ENCODE peak calls at places on chromosomes 7 and 10, in nine cellular contexts. B is OCI-LY7, S is astrocyte, D is H9, H is foreskin keratinocyte, L is BE2C, K is Peyer's patch, Y is MM.1S, O is cardiac muscle cell. F is an unnamed sample.

GRCh38 chr10:133308431-133309110 is at the start of the genes TUBGCP2 and ZNF511:
- DNase-seq in K (peak), B (peak), H (no peak), Y (peak), L (peak), O (peak), S (peak), D (peak), F (peak)

GRCh38 chr10:34474060-34474376 is 341.1 kb downstream of the PARD3 start:
- DNase-seq in B (no peak), L (no peak), H (peak), Y (no peak), O (peak), K (no peak), D (no peak), S (peak), F (no peak)

GRCh38 chr7:43302211-43302711 is 189.8 kb downstream of the HECW1 start:
- DNase-seq in O (peak), B (no peak), H (peak), Y (no peak), D (peak), S (peak), K (no peak), L (no peak), F (no peak)

GRCh38 chr7:18580945-18581344 is 85.4 kb downstream of the HDAC9 start:
- DNase-seq in L (no peak), B (no peak), H (no peak), K (no peak), S (no peak), Y (no peak), D (no peak), O (no peak), F (no peak)

GRCh38 chr7:29265208-29265923 is 70.8 kb downstream of the CHN2 start:
- DNase-seq in K (no peak), Y (peak), O (peak), L (no peak), H (peak), S (peak), B (no peak), D (no peak), F (no peak)

GRCh38 chr10:72828294-72828693 is 65.2 kb upstream of the OIT3 start:
- DNase-seq in K (no peak), S (no peak), Y (no peak), O (no peak), B (no peak), H (no peak), L (no peak), D (no peak), F (no peak)

GRCh38 chr10:114893248-114893647 is 44.7 kb upstream of the TRUB1 start:
- DNase-seq in K (no peak), S (no peak), O (no peak), Y (no peak), L (peak), H (no peak), B (no peak), D (no peak), F (no peak)

GRCh38 chr7:6271694-6272371 is 591 bp downstream of the CYTH3 start:
- DNase-seq in B (peak), O (no peak), S (no peak), L (peak), Y (no peak), D (no peak), H (no peak), K (peak), F (peak)

GRCh38 chr7:69204936-69205335 is 393.3 kb upstream of the AUTS2 start:
- DNase-seq in L (no peak), K (no peak), O (peak), B (no peak), D (no peak), Y (no peak), S (peak), H (no peak), F (no peak)

GRCh38 chr10:76117949-76118348 is 686.5 kb downstream of the LRMDA start:
- DNase-seq in D (no peak), L (no peak), K (no peak), H (peak), Y (no peak), S (peak), O (no peak), B (no peak), F (no peak)

GRCh38 chr10:30758341-30758740 is 128.8 kb upstream of the LYZL2 start:
- DNase-seq in B (no peak), Y (no peak), L (no peak), O (peak), K (no peak), H (no peak), D (no peak), S (peak), F (no peak)

GRCh38 chr10:77925795-77926565 is 575 bp downstream of the DLG5 start:
- DNase-seq in L (peak), D (peak), B (no peak), K (no peak), S (no peak), H (no peak), Y (peak), O (peak), F (peak)

GRCh38 chr7:96910484-96910883 is 94.9 kb upstream of the DLX6 start:
- DNase-seq in H (no peak), O (no peak), K (no peak), Y (no peak), B (no peak), S (no peak), D (no peak), L (no peak), F (no peak)

GRCh38 chr7:107999814-108000560 is 3.0 kb downstream of the LAMB1 start:
- DNase-seq in Y (no peak), H (no peak), S (peak), L (no peak), D (no peak), K (no peak), B (no peak), O (no peak), F (no peak)

GRCh38 chr7:69342154-69342884 is 256.0 kb upstream of the AUTS2 start:
- DNase-seq in K (no peak), H (no peak), Y (no peak), B (no peak), L (no peak), S (peak), D (no peak), O (peak), F (no peak)

GRCh38 chr7:95922191-95922590 is 149.8 kb downstream of the DYNC1I1 start:
- DNase-seq in D (no peak), B (no peak), K (no peak), L (no peak), O (no peak), S (no peak), Y (no peak), H (no peak), F (no peak)

GRCh38 chr10:5291501-5292195 is 73.1 kb upstream of the UCN3 start:
- DNase-seq in S (peak), K (peak), D (no peak), H (peak), Y (peak), L (no peak), B (no peak), O (peak), F (no peak)

GRCh38 chr7:92730808-92731207 is 105.6 kb downstream of the CDK6 start:
- DNase-seq in L (no peak), K (no peak), B (no peak), S (peak), O (no peak), Y (no peak), D (no peak), H (no peak), F (no peak)

GRCh38 chr7:40680657-40681056 is 545.9 kb downstream of the SUGCT start:
- DNase-seq in K (no peak), L (peak), Y (peak), O (peak), D (no peak), B (peak), H (no peak), S (no peak), F (peak)

GRCh38 chr7:129793506-129794310 is 159.1 kb downstream of the UBE2H start:
- DNase-seq in B (no peak), L (no peak), Y (no peak), D (no peak), S (no peak), K (no peak), O (no peak), H (no peak), F (no peak)

GRCh38 chr10:6027929-6028328 is 34.2 kb downstream of the IL2RA start:
- DNase-seq in D (no peak), K (no peak), B (no peak), S (no peak), Y (no peak), L (no peak), H (no peak), O (no peak), F (no peak)

GRCh38 chr7:42236266-42237161 is 495 bp downstream of the GLI3 start:
- DNase-seq in H (no peak), D (peak), S (peak), B (no peak), L (no peak), K (no peak), O (peak), Y (peak), F (peak)

GRCh38 chr10:79260803-79261740 is 86.2 kb upstream of the PPIF start:
- DNase-seq in B (no peak), K (no peak), H (no peak), Y (peak), O (peak), D (peak), L (peak), S (no peak), F (no peak)

GRCh38 chr7:103094102-103094501 is 19.2 kb downstream of the ARMC10 start:
- DNase-seq in K (no peak), Y (no peak), O (peak), B (no peak), S (no peak), H (no peak), D (no peak), L (no peak), F (no peak)

GRCh38 chr7:107856806-107857540 is 34.0 kb upstream of the DLD start:
- DNase-seq in H (no peak), O (no peak), Y (peak), K (peak), L (no peak), S (peak), B (no peak), D (no peak), F (peak)

GRCh38 chr10:5544216-5544805 is 19.6 kb downstream of the CALML3 start:
- DNase-seq in O (no peak), B (no peak), S (no peak), K (no peak), Y (no peak), L (no peak), D (no peak), H (no peak), F (no peak)

GRCh38 chr10:123512881-123513822 is 153.0 kb upstream of the GPR26 start:
- DNase-seq in L (peak), S (no peak), K (no peak), Y (no peak), H (no peak), B (no peak), D (no peak), O (no peak), F (no peak)

GRCh38 chr10:79416578-79417255 is 28.7 kb downstream of the ZCCHC24 start:
- DNase-seq in H (no peak), D (no peak), O (no peak), B (no peak), K (no peak), Y (no peak), L (no peak), S (no peak), F (no peak)

GRCh38 chr7:92641921-92642511 is 51.8 kb upstream of the FAM133B start:
- DNase-seq in O (peak), B (no peak), Y (no peak), D (no peak), L (no peak), S (peak), K (no peak), H (peak), F (peak)

GRCh38 chr10:122473116-122473515 is 11.8 kb downstream of the HTRA1 start:
- DNase-seq in D (no peak), H (no peak), S (no peak), K (no peak), B (no peak), Y (no peak), O (no peak), L (no peak), F (no peak)

GRCh38 chr7:48112431-48113165 is 23.5 kb downstream of the UPP1 start:
- DNase-seq in D (no peak), S (peak), H (no peak), B (no peak), L (no peak), O (no peak), K (no peak), Y (no peak), F (no peak)

DNA sequence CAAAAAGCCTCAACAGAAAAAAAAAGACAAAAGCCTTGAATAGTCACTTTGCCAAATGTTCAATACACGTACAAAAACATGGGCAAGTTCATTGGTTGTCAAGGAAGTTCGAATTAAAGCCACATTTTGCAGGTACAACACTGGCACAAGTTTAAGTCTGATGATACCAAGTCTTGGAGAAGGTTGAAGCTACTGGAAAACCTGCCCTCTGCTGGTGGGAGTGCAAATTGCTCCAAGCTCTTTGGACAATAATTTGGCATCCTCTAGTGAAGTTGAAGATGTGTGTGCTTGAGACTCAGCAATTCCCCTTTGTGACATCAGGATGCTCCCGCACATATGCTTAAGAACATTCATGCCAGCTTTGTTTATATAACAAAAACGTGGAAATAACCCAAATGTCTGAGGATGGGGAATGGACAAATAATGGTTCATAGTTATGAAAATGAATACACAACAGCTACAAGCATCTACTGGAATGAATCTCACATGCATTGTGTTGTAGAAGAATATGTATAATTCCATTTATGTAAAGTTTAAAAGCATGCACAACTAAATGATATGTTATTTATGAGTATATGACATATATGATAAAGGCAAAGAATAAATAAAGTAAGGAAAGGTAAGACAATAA is 120.0 kb upstream of the PLPP4 start:
- DNase-seq in S (peak), D (peak), O (peak), L (peak), H (no peak), B (peak), Y (peak), K (peak), F (peak)
- TF ChIP-seq CTCF in S (peak), D (peak), O (peak), L (peak), H (peak), B (peak), Y (peak), K (peak), F (peak)

GRCh38 chr10:100872034-100872791 is 40.5 kb upstream of the SLF2 start:
- DNase-seq in H (no peak), K (peak), S (peak), B (peak), L (peak), O (peak), Y (peak), D (peak), F (peak)
- TF ChIP-seq CTCF in H (peak), K (peak), S (peak), B (peak), L (peak), O (peak), Y (peak), D (peak), F (peak)

GRCh38 chr10:19683965-19684364 is 132.3 kb upstream of the PLXDC2 start:
- DNase-seq in L (no peak), Y (no peak), O (peak), H (no peak), S (no peak), B (no peak), K (no peak), D (no peak), F (no peak)
- TF ChIP-seq CTCF in L (no peak), Y (no peak), O (peak), H (peak), S (no peak), B (peak), K (peak), D (peak), F (no peak)

DNA sequence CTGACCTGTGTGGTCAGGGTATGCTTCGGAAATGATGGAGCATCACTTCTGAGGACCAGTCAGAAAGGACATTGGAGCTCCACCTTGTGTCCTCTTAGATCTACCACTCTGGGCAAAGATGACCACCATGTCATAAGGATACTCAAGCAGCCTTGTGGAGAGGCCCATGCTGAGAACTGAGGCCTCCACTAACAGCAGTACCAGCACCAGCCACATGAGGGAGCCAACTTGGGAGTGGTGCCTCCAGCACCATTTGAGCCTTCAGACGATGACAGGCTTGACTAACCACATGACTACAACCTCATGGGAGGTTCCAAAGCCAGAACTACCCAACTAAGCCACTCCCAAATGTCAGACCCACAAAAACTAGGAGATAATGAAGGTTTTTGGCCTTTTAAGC is 116.0 kb downstream of the NPTX2 start:
- DNase-seq in H (peak), L (peak), D (peak), S (no peak), Y (peak), O (peak), K (no peak), B (peak), F (peak)
- TF ChIP-seq CTCF in H (peak), L (peak), D (peak), S (peak), Y (peak), O (peak), K (peak), B (peak), F (peak)

DNA sequence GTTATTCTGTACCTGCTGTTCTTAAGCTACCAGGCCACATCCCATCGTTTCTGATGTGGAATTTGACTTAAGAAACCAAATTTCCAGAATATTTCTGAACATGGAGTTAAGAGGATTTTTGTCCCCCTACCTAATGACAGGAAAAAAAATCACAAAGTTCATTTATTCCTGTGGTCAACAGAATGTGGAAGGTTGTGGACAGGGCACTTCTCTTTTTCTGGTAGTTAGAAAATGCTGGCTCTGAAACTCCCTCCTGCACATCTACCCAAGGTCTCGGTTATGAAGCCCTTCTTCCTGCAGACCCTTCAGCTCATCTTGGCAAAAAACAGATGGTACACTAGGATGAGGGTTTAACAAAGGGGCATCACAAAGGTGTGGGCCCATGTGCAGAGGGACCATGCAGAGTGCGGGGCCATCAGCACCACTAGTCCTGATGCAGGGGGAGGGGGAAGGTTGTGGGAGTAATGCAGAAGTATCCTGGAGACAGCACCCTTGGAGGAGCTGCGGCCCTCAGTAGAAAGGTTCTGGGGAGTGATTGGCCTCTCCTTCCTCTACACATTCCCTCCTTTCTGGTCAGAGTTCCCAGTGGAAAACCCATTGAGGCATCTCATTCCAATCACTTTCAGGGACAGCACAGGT is 9.8 kb downstream of the ALOX5 start:
- DNase-seq in S (no peak), H (no peak), L (no peak), Y (no peak), D (no peak), B (no peak), O (no peak), K (no peak), F (no peak)
- TF ChIP-seq CTCF in S (no peak), H (no peak), L (no peak), Y (no peak), D (no peak), B (no peak), O (no peak), K (no peak), F (no peak)

DNA sequence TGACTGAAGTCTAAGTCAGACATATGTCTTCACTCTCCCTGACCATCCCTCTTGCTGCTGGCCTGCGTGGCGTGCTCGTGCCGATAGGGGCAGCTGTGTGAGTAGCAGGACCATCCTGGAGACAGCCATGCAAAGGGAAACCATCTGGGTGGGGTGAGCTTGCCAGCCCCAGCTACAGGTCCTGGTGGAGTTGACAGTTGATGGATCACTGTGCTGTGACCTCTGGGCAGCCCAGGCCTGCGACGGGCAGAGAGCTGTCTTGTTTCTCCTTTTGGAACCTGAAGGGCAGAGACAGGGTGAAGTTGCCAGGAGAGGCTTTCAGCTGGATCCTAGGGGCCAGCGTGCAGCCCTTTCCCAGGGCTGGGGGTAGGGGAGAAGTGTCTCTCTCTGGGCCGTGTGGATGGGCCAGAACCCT is 44.7 kb downstream of the GRK5 start:
- DNase-seq in D (no peak), K (no peak), S (peak), H (no peak), O (peak), B (no peak), L (peak), Y (no peak), F (no peak)
- TF ChIP-seq CTCF in D (no peak), K (no peak), S (no peak), H (no peak), O (peak), B (no peak), L (no peak), Y (no peak), F (no peak)

F was measured in GM20000.